ENCODE peak calls at places on chromosomes 13 and 19, in six cellular contexts. One of them, this sample, is unnamed.

GRCh38 chr19:46847528-46847927 is 3.1 kb downstream of the AP2S1 start:
- DNase-seq in NCI-H460: no peak
- DNase-seq in fibroblast of pulmonary artery: no peak
- DNase-seq in NCI-H187: no peak
- DNase-seq in CD4-positive, alpha-beta T cell: no peak
- DNase-seq in stomach: no peak
- DNase-seq in this sample: no peak

GRCh38 chr19:43306097-43306496 is 36.8 kb upstream of the PSG9 start:
- DNase-seq in NCI-H460: no peak
- DNase-seq in fibroblast of pulmonary artery: no peak
- DNase-seq in NCI-H187: no peak
- DNase-seq in CD4-positive, alpha-beta T cell: no peak
- DNase-seq in stomach: no peak
- DNase-seq in this sample: no peak

GRCh38 chr19:10112037-10112751 is 701 bp downstream of the P2RY11 start:
- DNase-seq in NCI-H460: no peak
- DNase-seq in fibroblast of pulmonary artery: no peak
- DNase-seq in NCI-H187: no peak
- DNase-seq in CD4-positive, alpha-beta T cell: peak
- DNase-seq in stomach: no peak
- DNase-seq in this sample: no peak

GRCh38 chr19:40304306-40304705 is 19.2 kb upstream of the AKT2 start:
- DNase-seq in NCI-H460: no peak
- DNase-seq in fibroblast of pulmonary artery: no peak
- DNase-seq in NCI-H187: no peak
- DNase-seq in CD4-positive, alpha-beta T cell: no peak
- DNase-seq in stomach: no peak
- DNase-seq in this sample: no peak

GRCh38 chr13:52156724-52157251 is 2.6 kb downstream of the NEK3 start:
- DNase-seq in NCI-H460: no peak
- DNase-seq in fibroblast of pulmonary artery: peak
- DNase-seq in NCI-H187: no peak
- DNase-seq in CD4-positive, alpha-beta T cell: no peak
- DNase-seq in stomach: no peak
- DNase-seq in this sample: no peak

GRCh38 chr19:13825489-13826475 is 30.5 kb downstream of the ZSWIM4 start:
- DNase-seq in NCI-H460: no peak
- DNase-seq in fibroblast of pulmonary artery: no peak
- DNase-seq in NCI-H187: peak
- DNase-seq in CD4-positive, alpha-beta T cell: no peak
- DNase-seq in stomach: no peak
- DNase-seq in this sample: no peak

GRCh38 chr13:79913141-79913827 is 427.6 kb downstream of the SPRY2 start:
- DNase-seq in NCI-H460: no peak
- DNase-seq in fibroblast of pulmonary artery: no peak
- DNase-seq in NCI-H187: no peak
- DNase-seq in CD4-positive, alpha-beta T cell: no peak
- DNase-seq in stomach: no peak
- DNase-seq in this sample: no peak

GRCh38 chr13:99408703-99409000 is 92.6 kb upstream of the TM9SF2 start:
- DNase-seq in NCI-H460: no peak
- DNase-seq in fibroblast of pulmonary artery: no peak
- DNase-seq in NCI-H187: no peak
- DNase-seq in CD4-positive, alpha-beta T cell: no peak
- DNase-seq in stomach: no peak
- DNase-seq in this sample: no peak

GRCh38 chr19:6030214-6030507 is 52.2 kb upstream of the RANBP3 start:
- DNase-seq in NCI-H460: no peak
- DNase-seq in fibroblast of pulmonary artery: peak
- DNase-seq in NCI-H187: no peak
- DNase-seq in CD4-positive, alpha-beta T cell: no peak
- DNase-seq in stomach: no peak
- DNase-seq in this sample: no peak

GRCh38 chr13:67278230-67278629 is 48.1 kb upstream of the PCDH9 start:
- DNase-seq in NCI-H460: no peak
- DNase-seq in fibroblast of pulmonary artery: peak
- DNase-seq in NCI-H187: no peak
- DNase-seq in CD4-positive, alpha-beta T cell: no peak
- DNase-seq in stomach: no peak
- DNase-seq in this sample: no peak

GRCh38 chr19:13122275-13122878 is 4.3 kb downstream of the NACC1 start:
- DNase-seq in NCI-H460: no peak
- DNase-seq in fibroblast of pulmonary artery: no peak
- DNase-seq in NCI-H187: no peak
- DNase-seq in CD4-positive, alpha-beta T cell: no peak
- DNase-seq in stomach: no peak
- DNase-seq in this sample: no peak

GRCh38 chr13:19984430-19985218 is 26.1 kb downstream of the ZMYM2 start:
- DNase-seq in NCI-H460: no peak
- DNase-seq in fibroblast of pulmonary artery: peak
- DNase-seq in NCI-H187: no peak
- DNase-seq in CD4-positive, alpha-beta T cell: no peak
- DNase-seq in stomach: no peak
- DNase-seq in this sample: no peak

GRCh38 chr13:94701313-94702180 is 10.8 kb downstream of the SOX21 start:
- DNase-seq in NCI-H460: no peak
- DNase-seq in fibroblast of pulmonary artery: no peak
- DNase-seq in NCI-H187: no peak
- DNase-seq in CD4-positive, alpha-beta T cell: no peak
- DNase-seq in stomach: no peak
- DNase-seq in this sample: no peak

GRCh38 chr19:40465025-40465780 is at the start of gene BLVRB:
- DNase-seq in NCI-H460: no peak
- DNase-seq in fibroblast of pulmonary artery: peak
- DNase-seq in NCI-H187: no peak
- DNase-seq in CD4-positive, alpha-beta T cell: no peak
- DNase-seq in stomach: no peak
- DNase-seq in this sample: no peak

GRCh38 chr19:35288843-35289355 is 3.1 kb upstream of the MAG start:
- DNase-seq in NCI-H460: no peak
- DNase-seq in fibroblast of pulmonary artery: no peak
- DNase-seq in NCI-H187: no peak
- DNase-seq in CD4-positive, alpha-beta T cell: no peak
- DNase-seq in stomach: no peak
- DNase-seq in this sample: no peak

GRCh38 chr13:76745246-76746200 is 140.7 kb downstream of the KCTD12 start:
- DNase-seq in NCI-H460: no peak
- DNase-seq in fibroblast of pulmonary artery: peak
- DNase-seq in NCI-H187: no peak
- DNase-seq in CD4-positive, alpha-beta T cell: no peak
- DNase-seq in stomach: no peak
- DNase-seq in this sample: no peak